ENCODE peak calls at places on chromosomes 3 and 15, in six cellular contexts. One of them, this sample, is unnamed.

GRCh38 chr3:9497821-9498565 is 55.6 kb downstream of the LHFPL4 start:
- DNase-seq in NCI-H2081: no peak
- DNase-seq in NCI-H774: no peak
- DNase-seq in activated naive CD4-positive, alpha-beta T cell: no peak
- DNase-seq in GM23248: peak; percentile 53
- DNase-seq in hypothalamus: no peak
- DNase-seq in this sample: no peak

GRCh38 chr3:30248423-30248822 is 358.0 kb upstream of the TGFBR2 start:
- DNase-seq in NCI-H2081: no peak
- DNase-seq in NCI-H774: no peak
- DNase-seq in activated naive CD4-positive, alpha-beta T cell: no peak
- DNase-seq in GM23248: no peak
- DNase-seq in hypothalamus: no peak
- DNase-seq in this sample: no peak

GRCh38 chr3:27960133-27960532 is 238.0 kb upstream of the EOMES start:
- DNase-seq in NCI-H2081: no peak
- DNase-seq in NCI-H774: no peak
- DNase-seq in activated naive CD4-positive, alpha-beta T cell: no peak
- DNase-seq in GM23248: peak; percentile 91
- DNase-seq in hypothalamus: no peak
- DNase-seq in this sample: no peak

GRCh38 chr15:37056168-37056893 is 44.0 kb downstream of the MEIS2 start:
- DNase-seq in NCI-H2081: peak; percentile 92
- DNase-seq in NCI-H774: no peak
- DNase-seq in activated naive CD4-positive, alpha-beta T cell: no peak
- DNase-seq in GM23248: no peak
- DNase-seq in hypothalamus: peak; percentile 3
- DNase-seq in this sample: no peak

GRCh38 chr3:45010718-45011355 is 15.3 kb upstream of the CLEC3B start:
- DNase-seq in NCI-H2081: no peak
- DNase-seq in NCI-H774: no peak
- DNase-seq in activated naive CD4-positive, alpha-beta T cell: no peak
- DNase-seq in GM23248: peak; percentile 88
- DNase-seq in hypothalamus: no peak
- DNase-seq in this sample: no peak

GRCh38 chr15:61671736-61672135 is 388.5 kb downstream of the VPS13C start:
- DNase-seq in NCI-H2081: no peak
- DNase-seq in NCI-H774: no peak
- DNase-seq in activated naive CD4-positive, alpha-beta T cell: no peak
- DNase-seq in GM23248: no peak
- DNase-seq in hypothalamus: no peak
- DNase-seq in this sample: no peak

GRCh38 chr3:10474439-10474723 is 31.0 kb downstream of the ATP2B2 start:
- DNase-seq in NCI-H2081: no peak
- DNase-seq in NCI-H774: no peak
- DNase-seq in activated naive CD4-positive, alpha-beta T cell: no peak
- DNase-seq in GM23248: no peak
- DNase-seq in hypothalamus: no peak
- DNase-seq in this sample: no peak

GRCh38 chr3:30511524-30512278 is 94.7 kb upstream of the TGFBR2 start:
- DNase-seq in NCI-H2081: no peak
- DNase-seq in NCI-H774: no peak
- DNase-seq in activated naive CD4-positive, alpha-beta T cell: no peak
- DNase-seq in GM23248: peak; percentile 92
- DNase-seq in hypothalamus: no peak
- DNase-seq in this sample: no peak

GRCh38 chr3:72820405-72820804 is 27.8 kb downstream of the SHQ1 start:
- DNase-seq in NCI-H2081: peak; percentile 61
- DNase-seq in NCI-H774: no peak
- DNase-seq in activated naive CD4-positive, alpha-beta T cell: no peak
- DNase-seq in GM23248: peak; percentile 69
- DNase-seq in hypothalamus: no peak
- DNase-seq in this sample: no peak

GRCh38 chr3:120481056-120481455 is 30.3 kb upstream of the FSTL1 start:
- DNase-seq in NCI-H2081: no peak
- DNase-seq in NCI-H774: no peak
- DNase-seq in activated naive CD4-positive, alpha-beta T cell: no peak
- DNase-seq in GM23248: no peak
- DNase-seq in hypothalamus: no peak
- DNase-seq in this sample: no peak

GRCh38 chr3:126401611-126402160 is 7.0 kb downstream of the CFAP100 start:
- DNase-seq in NCI-H2081: no peak
- DNase-seq in NCI-H774: no peak
- DNase-seq in activated naive CD4-positive, alpha-beta T cell: no peak
- DNase-seq in GM23248: no peak
- DNase-seq in hypothalamus: no peak
- DNase-seq in this sample: no peak

GRCh38 chr15:77702211-77702957 is 69.7 kb upstream of the LINGO1 start:
- DNase-seq in NCI-H2081: no peak
- DNase-seq in NCI-H774: no peak
- DNase-seq in activated naive CD4-positive, alpha-beta T cell: no peak
- DNase-seq in GM23248: peak; percentile 46
- DNase-seq in hypothalamus: no peak
- DNase-seq in this sample: no peak

GRCh38 chr3:15345608-15346137 is 13.3 kb upstream of the SH3BP5 start:
- DNase-seq in NCI-H2081: no peak
- DNase-seq in NCI-H774: no peak
- DNase-seq in activated naive CD4-positive, alpha-beta T cell: no peak
- DNase-seq in GM23248: peak; percentile 46
- DNase-seq in hypothalamus: no peak
- DNase-seq in this sample: no peak

GRCh38 chr3:183227586-183227985 is 25.5 kb upstream of the B3GNT5 start:
- DNase-seq in NCI-H2081: no peak
- DNase-seq in NCI-H774: no peak
- DNase-seq in activated naive CD4-positive, alpha-beta T cell: no peak
- DNase-seq in GM23248: no peak
- DNase-seq in hypothalamus: no peak
- DNase-seq in this sample: no peak

GRCh38 chr3:141914311-141914710 is 37.9 kb downstream of the ATP1B3 start:
- DNase-seq in NCI-H2081: no peak
- DNase-seq in NCI-H774: no peak
- DNase-seq in activated naive CD4-positive, alpha-beta T cell: no peak
- DNase-seq in GM23248: no peak
- DNase-seq in hypothalamus: no peak
- DNase-seq in this sample: no peak

GRCh38 chr3:122092460-122093165 is 37.5 kb downstream of the CD86 start:
- DNase-seq in NCI-H2081: no peak
- DNase-seq in NCI-H774: no peak
- DNase-seq in activated naive CD4-positive, alpha-beta T cell: no peak
- DNase-seq in GM23248: peak; percentile 66
- DNase-seq in hypothalamus: no peak
- DNase-seq in this sample: no peak

GRCh38 chr3:123202451-123202850 is 708 bp downstream of the SEC22A start:
- DNase-seq in NCI-H2081: no peak
- DNase-seq in NCI-H774: no peak
- DNase-seq in activated naive CD4-positive, alpha-beta T cell: no peak
- DNase-seq in GM23248: peak; percentile 36
- DNase-seq in hypothalamus: no peak
- DNase-seq in this sample: no peak

GRCh38 chr3:161879470-161879869 is 382.9 kb downstream of the OTOL1 start:
- DNase-seq in NCI-H2081: no peak
- DNase-seq in NCI-H774: no peak
- DNase-seq in activated naive CD4-positive, alpha-beta T cell: no peak
- DNase-seq in GM23248: no peak
- DNase-seq in hypothalamus: no peak
- DNase-seq in this sample: no peak

GRCh38 chr15:76190070-76190564 is 121.2 kb downstream of the ETFA start:
- DNase-seq in NCI-H2081: no peak
- DNase-seq in NCI-H774: no peak
- DNase-seq in activated naive CD4-positive, alpha-beta T cell: no peak
- DNase-seq in GM23248: no peak
- DNase-seq in hypothalamus: no peak
- DNase-seq in this sample: no peak

GRCh38 chr15:62248277-62248974 is 83.3 kb upstream of the C2CD4B start:
- DNase-seq in NCI-H2081: no peak
- DNase-seq in NCI-H774: no peak
- DNase-seq in activated naive CD4-positive, alpha-beta T cell: no peak
- DNase-seq in GM23248: no peak
- DNase-seq in hypothalamus: no peak
- DNase-seq in this sample: no peak

GRCh38 chr3:151918253-151919029 is 45.0 kb downstream of the SUCNR1 start:
- DNase-seq in NCI-H2081: peak; percentile 65
- DNase-seq in NCI-H774: peak; percentile 68
- DNase-seq in activated naive CD4-positive, alpha-beta T cell: no peak
- DNase-seq in GM23248: peak; percentile 69
- DNase-seq in hypothalamus: no peak
- DNase-seq in this sample: peak; percentile 1

GRCh38 chr15:71275566-71276354 is 160.5 kb downstream of the THSD4 start:
- DNase-seq in NCI-H2081: no peak
- DNase-seq in NCI-H774: no peak
- DNase-seq in activated naive CD4-positive, alpha-beta T cell: no peak
- DNase-seq in GM23248: no peak
- DNase-seq in hypothalamus: no peak
- DNase-seq in this sample: no peak

GRCh38 chr15:79006071-79006470 is 61.2 kb upstream of the CTSH start:
- DNase-seq in NCI-H2081: no peak
- DNase-seq in NCI-H774: no peak
- DNase-seq in activated naive CD4-positive, alpha-beta T cell: no peak
- DNase-seq in GM23248: no peak
- DNase-seq in hypothalamus: no peak
- DNase-seq in this sample: no peak

GRCh38 chr3:85020828-85021227 is 62.0 kb downstream of the CADM2 start:
- DNase-seq in NCI-H2081: no peak
- DNase-seq in NCI-H774: no peak
- DNase-seq in activated naive CD4-positive, alpha-beta T cell: no peak
- DNase-seq in GM23248: no peak
- DNase-seq in hypothalamus: no peak
- DNase-seq in this sample: no peak

GRCh38 chr3:62096521-62096920 is 276.8 kb downstream of the FEZF2 start:
- DNase-seq in NCI-H2081: no peak
- DNase-seq in NCI-H774: no peak
- DNase-seq in activated naive CD4-positive, alpha-beta T cell: no peak
- DNase-seq in GM23248: no peak
- DNase-seq in hypothalamus: no peak
- DNase-seq in this sample: no peak

GRCh38 chr3:115875460-115875859 is 252.2 kb downstream of the GAP43 start:
- DNase-seq in NCI-H2081: no peak
- DNase-seq in NCI-H774: no peak
- DNase-seq in activated naive CD4-positive, alpha-beta T cell: no peak
- DNase-seq in GM23248: no peak
- DNase-seq in hypothalamus: no peak
- DNase-seq in this sample: no peak

GRCh38 chr3:64311424-64311920 is 86.2 kb upstream of the PRICKLE2 start:
- DNase-seq in NCI-H2081: no peak
- DNase-seq in NCI-H774: no peak
- DNase-seq in activated naive CD4-positive, alpha-beta T cell: no peak
- DNase-seq in GM23248: peak; percentile 82
- DNase-seq in hypothalamus: no peak
- DNase-seq in this sample: no peak

GRCh38 chr15:40477703-40478269 is 7.0 kb downstream of the CHST14 start:
- DNase-seq in NCI-H2081: no peak
- DNase-seq in NCI-H774: no peak
- DNase-seq in activated naive CD4-positive, alpha-beta T cell: no peak
- DNase-seq in GM23248: no peak
- DNase-seq in hypothalamus: no peak
- DNase-seq in this sample: no peak

GRCh38 chr3:197302696-197303341 is 4.4 kb upstream of the DLG1 start:
- DNase-seq in NCI-H2081: no peak
- DNase-seq in NCI-H774: no peak
- DNase-seq in activated naive CD4-positive, alpha-beta T cell: no peak
- DNase-seq in GM23248: peak; percentile 84
- DNase-seq in hypothalamus: no peak
- DNase-seq in this sample: no peak

GRCh38 chr15:23687143-23687470 is at the start of gene NDN:
- DNase-seq in NCI-H2081: peak; percentile 46
- DNase-seq in NCI-H774: no peak
- DNase-seq in activated naive CD4-positive, alpha-beta T cell: no peak
- DNase-seq in GM23248: peak; percentile 72
- DNase-seq in hypothalamus: peak; percentile 8
- DNase-seq in this sample: no peak

GRCh38 chr3:143657391-143657790 is 190.9 kb downstream of the SLC9A9 start:
- DNase-seq in NCI-H2081: no peak
- DNase-seq in NCI-H774: no peak
- DNase-seq in activated naive CD4-positive, alpha-beta T cell: no peak
- DNase-seq in GM23248: peak; percentile 53
- DNase-seq in hypothalamus: no peak
- DNase-seq in this sample: no peak

GRCh38 chr3:50248387-50248786 is 12.4 kb downstream of the GNAI2 start:
- DNase-seq in NCI-H2081: no peak
- DNase-seq in NCI-H774: no peak
- DNase-seq in activated naive CD4-positive, alpha-beta T cell: no peak
- DNase-seq in GM23248: peak; percentile 72
- DNase-seq in hypothalamus: no peak
- DNase-seq in this sample: peak; percentile 23

GRCh38 chr15:70503073-70503745 is 260.1 kb downstream of the UACA start:
- DNase-seq in NCI-H2081: no peak
- DNase-seq in NCI-H774: no peak
- DNase-seq in activated naive CD4-positive, alpha-beta T cell: no peak
- DNase-seq in GM23248: no peak
- DNase-seq in hypothalamus: no peak
- DNase-seq in this sample: no peak

This sample was measured in DMS153.